ENCODE peak calls at places on chromosomes 16 and 17, in nine cellular contexts. K, Q, F, C, S, V, M, R and I are unnamed samples.

GRCh38 chr16:30115238-30115637 is 1.9 kb upstream of the GDPD3 start:
- DNase-seq in M (no peak), R (no peak), C (no peak), K (no peak), S (no peak), F (no peak), Q (peak), V (no peak), I (no peak)

GRCh38 chr16:2243031-2243528 is 6.8 kb downstream of the DNASE1L2 start:
- DNase-seq in Q (no peak), S (no peak), C (no peak), R (no peak), K (no peak), V (no peak), F (no peak), M (no peak), I (no peak)

GRCh38 chr17:64218066-64218465 is 45.0 kb downstream of the TEX2 start:
- DNase-seq in K (no peak), R (no peak), M (peak), V (no peak), S (no peak), Q (no peak), C (no peak), F (peak), I (no peak)

GRCh38 chr17:78495634-78496033 is 81.6 kb downstream of the DNAH17 start:
- DNase-seq in V (no peak), R (no peak), M (no peak), S (no peak), K (no peak), Q (no peak), C (no peak), F (no peak), I (no peak)

GRCh38 chr16:51939371-51940005 is 607.5 kb downstream of the TOX3 start:
- DNase-seq in M (no peak), R (no peak), V (peak), K (no peak), C (no peak), S (no peak), F (no peak), Q (no peak), I (no peak)

GRCh38 chr17:6710317-6710716 is 2.9 kb downstream of the SLC13A5 start:
- DNase-seq in M (no peak), V (no peak), F (no peak), R (no peak), K (no peak), Q (no peak), S (no peak), C (no peak), I (no peak)

GRCh38 chr17:49858796-49859195 is 10.9 kb upstream of the TAC4 start:
- DNase-seq in Q (no peak), F (no peak), R (no peak), V (no peak), C (no peak), K (no peak), S (no peak), M (no peak), I (no peak)

GRCh38 chr16:13453938-13454553 is 465.9 kb upstream of the ERCC4 start:
- DNase-seq in V (peak), F (peak), K (no peak), S (no peak), M (no peak), Q (peak), R (peak), C (peak), I (no peak)

GRCh38 chr16:49664221-49665215 is 191.4 kb downstream of the ZNF423 start:
- DNase-seq in S (no peak), M (no peak), K (peak), Q (peak), R (no peak), C (no peak), F (no peak), V (peak), I (no peak)

GRCh38 chr17:81412490-81413093 is 17.3 kb downstream of the BAHCC1 start:
- DNase-seq in Q (no peak), K (peak), V (no peak), R (peak), F (peak), C (peak), S (no peak), M (peak), I (no peak)

GRCh38 chr17:19905514-19905913 is 37.8 kb upstream of the ULK2 start:
- DNase-seq in M (no peak), S (no peak), V (no peak), Q (no peak), K (no peak), F (no peak), C (peak), R (no peak), I (no peak)

GRCh38 chr17:55290721-55291507 is 26.2 kb downstream of the HLF start:
- DNase-seq in F (no peak), R (no peak), M (no peak), S (no peak), Q (no peak), C (no peak), K (no peak), V (no peak), I (no peak)

GRCh38 chr16:1420111-1420539 is 422 bp downstream of the UQCC4 start:
- DNase-seq in V (no peak), C (no peak), S (no peak), R (no peak), Q (no peak), M (no peak), F (peak), K (no peak), I (no peak)